ENCODE peak calls at places on chromosomes 13 and 19, in four cellular contexts. F is WTC11; Y is activated CD4-positive, alpha-beta T cell treated with anti-CD3 and anti-CD28 coated beads, Interleukin-2, amount 50 U/mL, for 24 hours; C is astrocyte of the spinal cord. V is an unnamed sample.

GRCh38 chr13:107144432-107144831 is 576.5 kb upstream of the ARGLU1 start:
- DNase-seq in F (no peak), Y (no peak), C (peak), V (no peak)

GRCh38 chr19:44924243-44924725 is 9.9 kb downstream of the APOC1 start:
- DNase-seq in F (no peak), Y (no peak), C (no peak), V (no peak)

GRCh38 chr13:45820106-45820838 is 31.3 kb downstream of the SIAH3 start:
- DNase-seq in F (no peak), Y (no peak), C (no peak), V (no peak)

GRCh38 chr19:50695251-50696064 is 24.1 kb downstream of the SHANK1 start:
- DNase-seq in F (peak), Y (no peak), C (no peak), V (no peak)

GRCh38 chr19:3353493-3353892 is 12.9 kb upstream of the NFIC start:
- DNase-seq in F (no peak), Y (no peak), C (no peak), V (no peak)

GRCh38 chr13:81017525-81018152 is 676.7 kb upstream of the SPRY2 start:
- DNase-seq in F (no peak), Y (no peak), C (peak), V (no peak)

GRCh38 chr19:31356587-31357314 is 7.5 kb upstream of the TSHZ3 start:
- DNase-seq in F (peak), Y (peak), C (no peak), V (peak)

GRCh38 chr13:67238277-67238859 is 8.2 kb upstream of the PCDH9 start:
- DNase-seq in F (no peak), Y (no peak), C (peak), V (no peak)

GRCh38 chr19:2289714-2290435 is 7.9 kb upstream of the PEAK3 start:
- DNase-seq in F (no peak), Y (no peak), C (no peak), V (no peak)

GRCh38 chr13:106176103-106176502 is 359.4 kb downstream of the EFNB2 start:
- DNase-seq in F (no peak), Y (no peak), C (peak), V (no peak)

V was measured in islet precursor cell.